ENCODE peak calls at places on chromosomes 7 and 10, in four cellular contexts. One of them, this sample, is unnamed.

GRCh38 chr7:64802699-64803098 is 8.5 kb downstream of the ZNF138 start:
- DNase-seq in stimulated activated naive B cell treated with anti-CD40 and anti-IgM and Interleukin-4, amounts not matched to agents 10 μg/mL and 1 μg/mL and 100 μg/mL, for 72 hours: no peak
- DNase-seq in Calu3: no peak
- DNase-seq in GM23248: no peak
- DNase-seq in this sample: no peak

GRCh38 chr10:127968027-127968441 is 61.1 kb downstream of the PTPRE start:
- DNase-seq in Calu3: no peak
- DNase-seq in GM23248: no peak
- DNase-seq in stimulated activated naive B cell treated with anti-CD40 and anti-IgM and Interleukin-4, amounts not matched to agents 10 μg/mL and 1 μg/mL and 100 μg/mL, for 72 hours: no peak
- DNase-seq in this sample: no peak

GRCh38 chr7:68006619-68007018 is 1010.0 kb downstream of the TYW1 start:
- DNase-seq in stimulated activated naive B cell treated with anti-CD40 and anti-IgM and Interleukin-4, amounts not matched to agents 10 μg/mL and 1 μg/mL and 100 μg/mL, for 72 hours: no peak
- DNase-seq in GM23248: no peak
- DNase-seq in Calu3: no peak
- DNase-seq in this sample: no peak

GRCh38 chr7:114070246-114070645 is 151.4 kb upstream of the PPP1R3A start:
- DNase-seq in stimulated activated naive B cell treated with anti-CD40 and anti-IgM and Interleukin-4, amounts not matched to agents 10 μg/mL and 1 μg/mL and 100 μg/mL, for 72 hours: no peak
- DNase-seq in Calu3: no peak
- DNase-seq in GM23248: peak
- DNase-seq in this sample: no peak

GRCh38 chr7:137851361-137851945 is 4.7 kb upstream of the DGKI start:
- DNase-seq in GM23248: peak
- DNase-seq in stimulated activated naive B cell treated with anti-CD40 and anti-IgM and Interleukin-4, amounts not matched to agents 10 μg/mL and 1 μg/mL and 100 μg/mL, for 72 hours: no peak
- DNase-seq in Calu3: no peak
- DNase-seq in this sample: no peak

GRCh38 chr7:24971333-24972165 is 8.4 kb downstream of the OSBPL3 start:
- DNase-seq in Calu3: peak
- DNase-seq in stimulated activated naive B cell treated with anti-CD40 and anti-IgM and Interleukin-4, amounts not matched to agents 10 μg/mL and 1 μg/mL and 100 μg/mL, for 72 hours: no peak
- DNase-seq in GM23248: peak
- DNase-seq in this sample: no peak

GRCh38 chr10:36446873-36447272 is 678.5 kb upstream of the ANKRD30A start:
- DNase-seq in Calu3: no peak
- DNase-seq in stimulated activated naive B cell treated with anti-CD40 and anti-IgM and Interleukin-4, amounts not matched to agents 10 μg/mL and 1 μg/mL and 100 μg/mL, for 72 hours: no peak
- DNase-seq in GM23248: no peak
- DNase-seq in this sample: no peak

GRCh38 chr10:131853610-131853964 is 47.2 kb upstream of the PPP2R2D start:
- DNase-seq in Calu3: no peak
- DNase-seq in GM23248: no peak
- DNase-seq in stimulated activated naive B cell treated with anti-CD40 and anti-IgM and Interleukin-4, amounts not matched to agents 10 μg/mL and 1 μg/mL and 100 μg/mL, for 72 hours: no peak
- DNase-seq in this sample: no peak

GRCh38 chr7:141697211-141697871 is 4.6 kb downstream of the DENND11 start:
- DNase-seq in Calu3: no peak
- DNase-seq in stimulated activated naive B cell treated with anti-CD40 and anti-IgM and Interleukin-4, amounts not matched to agents 10 μg/mL and 1 μg/mL and 100 μg/mL, for 72 hours: no peak
- DNase-seq in GM23248: peak
- DNase-seq in this sample: no peak